ENCODE peak calls at places on chromosomes 13 and 19, in ten cellular contexts. Q is lower leg skin, I is cardiac fibroblast, N is GM13977, U is HepG2, A is stomach, W is fibroblast of lung, F is neural crest cell, O is breast epithelium, V is bronchial epithelial cell. S is an unnamed sample.

GRCh38 chr19:29962777-29963176 is 20.7 kb downstream of the URI1 start:
- DNase-seq in N (no peak), V (no peak), W (no peak), I (no peak), Q (no peak), U (no peak), O (no peak), A (no peak), F (no peak), S (no peak)

GRCh38 chr19:43763473-43763939 is 8.7 kb upstream of the SMG9 start:
- DNase-seq in N (no peak), Q (no peak), V (peak), A (no peak), O (no peak), U (no peak), F (no peak), I (peak), W (no peak), S (no peak)

GRCh38 chr13:30037306-30037705 is 186.9 kb upstream of the UBL3 start:
- DNase-seq in U (no peak), A (no peak), Q (no peak), I (no peak), V (no peak), W (no peak), O (no peak), N (no peak), F (no peak), S (no peak)

GRCh38 chr19:7722231-7722651 is 9.7 kb downstream of the CLEC4G start:
- DNase-seq in Q (no peak), N (no peak), F (no peak), I (no peak), O (no peak), A (no peak), W (no peak), U (no peak), V (no peak), S (no peak)

GRCh38 chr19:6425732-6426686 is 1.4 kb upstream of the KHSRP start:
- DNase-seq in O (no peak), U (peak), A (no peak), Q (peak), I (no peak), N (no peak), W (no peak), F (no peak), V (no peak), S (no peak)

GRCh38 chr19:34431681-34432402 is 3.7 kb downstream of the UBA2 start:
- DNase-seq in Q (no peak), O (no peak), U (no peak), V (no peak), A (no peak), I (peak), N (no peak), W (peak), F (no peak), S (no peak)

GRCh38 chr13:82358284-82358683 is 1524.0 kb downstream of the SLITRK1 start:
- DNase-seq in Q (no peak), N (no peak), A (no peak), V (peak), O (no peak), F (no peak), W (peak), U (no peak), I (no peak), S (no peak)

GRCh38 chr19:53906211-53907192 is 2.6 kb upstream of the CACNG7 start:
- DNase-seq in U (no peak), N (peak), I (peak), A (peak), O (no peak), Q (no peak), F (peak), V (no peak), W (no peak), S (no peak)

GRCh38 chr19:34370117-34370516 is 5.1 kb downstream of the GPI start:
- DNase-seq in A (no peak), Q (no peak), I (no peak), U (no peak), V (no peak), W (no peak), F (no peak), N (no peak), O (no peak), S (no peak)

GRCh38 chr13:67574320-67575233 is 344.4 kb upstream of the PCDH9 start:
- DNase-seq in V (peak), I (peak), W (peak), N (no peak), F (no peak), O (no peak), Q (no peak), U (no peak), A (no peak), S (no peak)

GRCh38 chr19:3046621-3047306 is 15.5 kb downstream of the TLE5 start:
- DNase-seq in A (no peak), I (peak), U (no peak), Q (no peak), W (peak), O (no peak), F (no peak), N (no peak), V (no peak), S (no peak)

GRCh38 chr13:66657165-66657895 is 572.8 kb downstream of the PCDH9 start:
- DNase-seq in O (peak), F (no peak), Q (peak), V (peak), A (peak), W (peak), I (peak), U (peak), N (no peak), S (no peak)

GRCh38 chr19:10228925-10229324 is 2.2 kb downstream of the S1PR2 start:
- DNase-seq in F (no peak), O (no peak), U (peak), A (no peak), V (peak), N (peak), W (peak), Q (no peak), I (peak), S (no peak)

GRCh38 chr19:37973666-37974065 is 66.7 kb downstream of the SIPA1L3 start:
- DNase-seq in W (no peak), U (no peak), F (no peak), N (no peak), O (no peak), I (no peak), Q (no peak), V (no peak), A (no peak), S (no peak)

GRCh38 chr19:2412449-2412848 is 14.9 kb downstream of the TIMM13 start:
- DNase-seq in A (no peak), W (no peak), V (no peak), I (no peak), Q (no peak), F (no peak), U (no peak), N (no peak), O (no peak), S (no peak)

GRCh38 chr13:35566340-35566739 is 89.9 kb upstream of the MAB21L1 start:
- DNase-seq in V (no peak), A (no peak), F (no peak), W (no peak), U (no peak), N (no peak), I (peak), O (no peak), Q (no peak), S (no peak)

GRCh38 chr13:49346460-49346859 is 97.4 kb downstream of the CAB39L start:
- DNase-seq in O (no peak), I (no peak), V (no peak), W (no peak), F (no peak), N (no peak), A (no peak), U (no peak), Q (no peak), S (no peak)

GRCh38 chr13:73338389-73338788 is 279.6 kb downstream of the KLF5 start:
- DNase-seq in I (peak), O (no peak), V (peak), W (no peak), A (no peak), U (no peak), N (no peak), F (no peak), Q (no peak), S (peak)

GRCh38 chr19:35960432-35960972 is 24.3 kb downstream of the LRFN3 start:
- DNase-seq in N (no peak), I (no peak), A (no peak), V (no peak), O (no peak), W (no peak), U (no peak), F (no peak), Q (no peak), S (no peak)

GRCh38 chr19:35958660-35959039 is 22.5 kb downstream of the LRFN3 start:
- DNase-seq in A (no peak), I (no peak), N (no peak), W (no peak), U (no peak), Q (no peak), O (no peak), V (no peak), F (no peak), S (no peak)

GRCh38 chr19:35959968-35960320 is 23.8 kb downstream of the LRFN3 start:
- DNase-seq in I (no peak), U (no peak), V (no peak), N (no peak), O (no peak), W (no peak), F (no peak), Q (no peak), A (no peak), S (no peak)

GRCh38 chr19:35955881-35956634 is 19.9 kb downstream of the LRFN3 start:
- DNase-seq in I (no peak), N (no peak), Q (no peak), V (no peak), F (no peak), W (no peak), A (no peak), O (no peak), U (no peak), S (no peak)

DNA sequence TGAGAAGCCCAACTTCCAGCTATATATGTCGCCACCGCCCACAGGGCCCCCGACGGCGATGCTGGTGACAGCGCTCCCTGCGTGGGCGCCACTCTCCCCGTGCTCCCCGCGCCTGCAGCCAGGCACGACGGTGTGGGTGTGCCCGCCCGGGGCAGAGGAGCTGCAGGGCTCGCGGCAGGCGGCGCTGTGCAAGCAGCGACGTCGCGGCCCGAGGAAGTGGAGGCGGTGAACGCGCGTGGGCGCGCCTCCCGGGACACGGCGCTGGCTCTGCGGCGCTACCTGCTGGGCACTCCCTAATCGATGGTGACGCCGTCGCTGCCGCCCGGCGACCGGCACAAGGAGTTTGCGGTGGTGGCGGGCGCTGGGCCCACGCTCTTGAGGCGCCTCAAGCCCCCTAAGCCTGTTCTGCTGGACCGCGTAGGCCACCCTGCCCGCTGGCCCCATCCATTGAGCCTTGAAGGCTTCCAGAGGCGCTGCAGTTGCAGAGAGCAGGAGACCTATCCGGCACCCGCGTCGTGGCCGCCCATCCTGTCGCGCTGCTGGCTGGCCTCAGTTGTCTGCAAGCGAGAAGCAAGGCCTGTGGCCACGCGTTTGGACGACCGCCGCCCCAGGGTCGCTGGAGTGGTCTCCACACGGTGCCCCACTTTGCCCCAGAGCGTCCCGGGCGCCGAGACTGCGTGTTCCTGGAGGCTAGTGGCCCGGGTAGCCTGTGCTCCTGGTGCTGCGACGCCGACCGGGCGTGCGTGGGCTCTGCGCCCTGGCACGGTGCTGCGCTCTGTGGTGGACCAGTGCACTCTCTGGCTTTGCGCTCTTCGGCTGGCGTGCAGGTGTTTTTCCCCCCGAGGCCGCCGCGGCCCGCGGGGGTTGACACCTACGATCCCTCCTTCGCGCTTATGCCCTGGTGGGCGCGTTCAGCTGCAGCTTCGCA is 23.1 kb downstream of the LRFN3 start:
- DNase-seq in A (peak), U (no peak), O (no peak), F (no peak), V (no peak), W (no peak), Q (no peak), N (peak), I (peak), S (no peak)
- TF ChIP-seq CTCF in A (no peak), U (peak), O (no peak), F (peak), V (peak), W (peak), Q (no peak), N (peak), I (no peak), S (peak)

DNA sequence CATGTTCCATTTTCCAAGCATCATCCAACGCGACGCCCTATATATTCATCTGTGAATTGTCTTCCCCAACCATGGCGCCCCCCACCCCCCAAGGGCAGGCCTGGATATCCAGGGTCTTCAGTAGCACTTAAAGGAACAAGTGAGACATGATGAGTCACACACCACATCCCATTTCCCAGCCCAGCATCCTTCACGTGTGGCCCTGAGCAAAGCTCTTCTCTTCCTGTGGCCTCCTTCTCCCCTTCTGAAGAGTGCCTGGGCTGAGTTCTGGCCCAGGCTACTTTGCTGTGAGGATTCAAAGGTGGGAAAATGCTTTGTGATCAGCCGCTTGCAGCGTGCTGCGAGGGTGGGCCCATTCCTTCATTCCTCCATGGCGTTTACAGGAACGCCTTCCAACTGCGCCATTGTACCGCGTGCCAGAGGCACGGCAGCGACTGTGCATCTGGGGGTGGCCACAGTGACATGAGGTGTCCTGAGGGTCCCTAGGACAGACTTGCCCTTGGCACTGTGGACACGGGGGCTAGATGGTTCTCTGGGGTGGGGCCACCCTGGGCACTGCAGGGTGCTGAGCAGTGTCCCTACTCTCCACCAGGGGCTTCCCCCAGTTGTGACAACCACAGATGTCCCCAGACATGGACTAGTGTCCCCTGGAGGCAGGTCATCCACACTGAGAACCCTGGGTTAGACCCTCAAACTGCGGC is 11.7 kb downstream of the PLIN4 start:
- DNase-seq in W (peak), U (no peak), I (peak), V (peak), A (no peak), Q (no peak), F (no peak), O (no peak), N (no peak), S (no peak)
- TF ChIP-seq CTCF in W (no peak), U (no peak), I (no peak), V (no peak), A (no peak), Q (no peak), F (no peak), O (no peak), N (no peak), S (no peak)

GRCh38 chr13:46289260-46289955 is 77.7 kb downstream of the LRRC63 start:
- DNase-seq in F (no peak), I (no peak), W (no peak), O (no peak), A (no peak), V (no peak), N (no peak), Q (no peak), U (no peak), S (no peak)
- TF ChIP-seq CTCF in F (no peak), I (no peak), W (no peak), O (no peak), A (no peak), V (no peak), N (no peak), Q (no peak), U (no peak), S (peak)

DNA sequence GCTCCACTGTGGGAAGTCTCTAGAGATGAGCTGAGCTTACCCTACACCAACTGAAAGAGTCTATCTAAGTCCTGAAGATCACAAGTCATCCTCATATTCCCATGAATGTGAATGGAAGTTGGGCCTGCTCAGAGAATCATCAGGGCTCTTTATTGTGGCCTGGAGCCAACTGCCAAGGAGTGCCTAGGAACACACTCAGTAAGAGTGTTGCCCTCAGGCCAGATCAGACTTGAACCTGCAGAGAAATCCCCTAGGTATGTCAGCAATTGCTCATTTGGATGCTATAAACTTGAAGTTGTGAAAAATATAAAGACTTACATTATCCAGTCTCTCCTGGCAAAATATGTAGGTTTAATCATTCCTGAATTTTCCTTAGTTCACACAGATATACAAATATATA is 1070.2 kb downstream of the EFNB2 start:
- DNase-seq in F (no peak), V (peak), N (no peak), A (no peak), U (no peak), Q (no peak), W (no peak), O (no peak), I (no peak), S (no peak)
- TF ChIP-seq CTCF in F (no peak), V (no peak), N (no peak), A (no peak), U (no peak), Q (no peak), W (no peak), O (no peak), I (no peak), S (no peak)

DNA sequence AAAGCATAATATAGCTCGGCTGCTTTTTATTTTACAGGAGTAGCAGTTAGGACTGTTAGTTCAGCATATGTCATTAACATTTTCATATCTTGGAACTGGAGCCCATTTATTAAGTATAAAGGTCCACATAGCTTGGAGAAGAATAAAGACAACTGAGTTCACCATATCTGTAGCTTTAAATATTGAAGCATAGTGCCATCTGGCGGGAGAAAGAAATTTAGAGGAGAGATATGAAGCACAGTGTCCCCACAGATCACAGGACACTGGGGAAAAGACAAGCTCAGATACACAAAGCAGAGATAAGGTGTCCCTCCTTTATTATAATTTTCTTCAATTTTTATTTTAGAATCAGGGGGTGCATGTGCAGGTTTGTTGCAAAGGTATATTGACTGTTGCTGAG is 104.7 kb upstream of the FREM2 start:
- DNase-seq in Q (no peak), V (peak), F (peak), W (peak), N (peak), I (peak), A (no peak), O (no peak), U (peak), S (no peak)
- TF ChIP-seq CTCF in Q (no peak), V (peak), F (peak), W (peak), N (peak), I (peak), A (no peak), O (no peak), U (peak), S (no peak)